ENCODE peak calls at places on chromosome 12, in eight cellular contexts. One of them, this sample, is unnamed.
A peak's percentile ranks its signal among the peaks of the same experiment; 100 is the strongest.

GRCh38 chr12:131555197-131555820 is 155.6 kb upstream of the SFSWAP start:
- DNase-seq in OCI-M1: no peak
- DNase-seq in cerebellum: no peak
- DNase-seq in effector memory CD4-positive, alpha-beta T cell: no peak
- DNase-seq in GM13976: no peak
- DNase-seq in HEK293T: no peak
- DNase-seq in activated gamma-delta T cell treated with Interleukin-2 at 50 U/mL for 16 hours: no peak
- DNase-seq in EL: no peak
- DNase-seq in this sample: no peak

GRCh38 chr12:106358410-106359241 is 1.1 kb downstream of the POLR3B start:
- DNase-seq in effector memory CD4-positive, alpha-beta T cell: no peak
- DNase-seq in GM13976: no peak
- DNase-seq in OCI-M1: peak; percentile 95
- DNase-seq in HEK293T: no peak
- DNase-seq in cerebellum: peak; percentile 43
- DNase-seq in EL: peak; percentile 56
- DNase-seq in activated gamma-delta T cell treated with Interleukin-2 at 50 U/mL for 16 hours: no peak
- DNase-seq in this sample: no peak

GRCh38 chr12:13784504-13784903 is 196.9 kb downstream of the GRIN2B start:
- DNase-seq in activated gamma-delta T cell treated with Interleukin-2 at 50 U/mL for 16 hours: no peak
- DNase-seq in EL: no peak
- DNase-seq in HEK293T: no peak
- DNase-seq in cerebellum: no peak
- DNase-seq in effector memory CD4-positive, alpha-beta T cell: no peak
- DNase-seq in OCI-M1: peak; percentile 5
- DNase-seq in GM13976: no peak
- DNase-seq in this sample: no peak

GRCh38 chr12:53484686-53485567 is 14.3 kb downstream of the MAP3K12 start:
- DNase-seq in effector memory CD4-positive, alpha-beta T cell: no peak
- DNase-seq in EL: peak; percentile 61
- DNase-seq in HEK293T: no peak
- DNase-seq in activated gamma-delta T cell treated with Interleukin-2 at 50 U/mL for 16 hours: no peak
- DNase-seq in cerebellum: no peak
- DNase-seq in GM13976: no peak
- DNase-seq in OCI-M1: no peak
- DNase-seq in this sample: no peak

GRCh38 chr12:126747530-126748149 is 1519.3 kb upstream of the TMEM132C start:
- DNase-seq in activated gamma-delta T cell treated with Interleukin-2 at 50 U/mL for 16 hours: peak; percentile 38
- DNase-seq in EL: no peak
- DNase-seq in effector memory CD4-positive, alpha-beta T cell: peak; percentile 24
- DNase-seq in cerebellum: peak; percentile 6
- DNase-seq in OCI-M1: peak; percentile 68
- DNase-seq in HEK293T: peak; percentile 62
- DNase-seq in GM13976: peak; percentile 44
- DNase-seq in this sample: peak; percentile 16

GRCh38 chr12:14773685-14774073 is 29.6 kb downstream of the WBP11 start:
- DNase-seq in EL: no peak
- DNase-seq in effector memory CD4-positive, alpha-beta T cell: no peak
- DNase-seq in HEK293T: no peak
- DNase-seq in GM13976: peak; percentile 31
- DNase-seq in OCI-M1: no peak
- DNase-seq in cerebellum: no peak
- DNase-seq in activated gamma-delta T cell treated with Interleukin-2 at 50 U/mL for 16 hours: no peak
- DNase-seq in this sample: no peak

GRCh38 chr12:117571321-117571720 is 209.9 kb upstream of the NOS1 start:
- DNase-seq in activated gamma-delta T cell treated with Interleukin-2 at 50 U/mL for 16 hours: no peak
- DNase-seq in cerebellum: no peak
- DNase-seq in OCI-M1: no peak
- DNase-seq in EL: no peak
- DNase-seq in HEK293T: no peak
- DNase-seq in effector memory CD4-positive, alpha-beta T cell: no peak
- DNase-seq in GM13976: no peak
- DNase-seq in this sample: no peak

GRCh38 chr12:64700532-64700931 is 58.7 kb downstream of the GNS start:
- DNase-seq in EL: no peak
- DNase-seq in OCI-M1: no peak
- DNase-seq in GM13976: no peak
- DNase-seq in cerebellum: no peak
- DNase-seq in HEK293T: no peak
- DNase-seq in activated gamma-delta T cell treated with Interleukin-2 at 50 U/mL for 16 hours: no peak
- DNase-seq in effector memory CD4-positive, alpha-beta T cell: no peak
- DNase-seq in this sample: no peak

GRCh38 chr12:102021540-102022246 is 40.1 kb downstream of the WASHC3 start:
- DNase-seq in GM13976: no peak
- DNase-seq in activated gamma-delta T cell treated with Interleukin-2 at 50 U/mL for 16 hours: no peak
- DNase-seq in HEK293T: no peak
- DNase-seq in cerebellum: no peak
- DNase-seq in OCI-M1: peak; percentile 51
- DNase-seq in EL: no peak
- DNase-seq in effector memory CD4-positive, alpha-beta T cell: no peak
- DNase-seq in this sample: no peak

GRCh38 chr12:120466560-120467315 is 2.8 kb downstream of the SRSF9 start:
- DNase-seq in EL: peak; percentile 62
- DNase-seq in activated gamma-delta T cell treated with Interleukin-2 at 50 U/mL for 16 hours: peak; percentile 44
- DNase-seq in GM13976: no peak
- DNase-seq in HEK293T: no peak
- DNase-seq in effector memory CD4-positive, alpha-beta T cell: no peak
- DNase-seq in cerebellum: no peak
- DNase-seq in OCI-M1: peak; percentile 47
- DNase-seq in this sample: peak; percentile 34

GRCh38 chr12:109157986-109158385 is 41.6 kb downstream of the ACACB start:
- DNase-seq in HEK293T: no peak
- DNase-seq in EL: no peak
- DNase-seq in activated gamma-delta T cell treated with Interleukin-2 at 50 U/mL for 16 hours: no peak
- DNase-seq in GM13976: no peak
- DNase-seq in cerebellum: no peak
- DNase-seq in OCI-M1: no peak
- DNase-seq in effector memory CD4-positive, alpha-beta T cell: no peak
- DNase-seq in this sample: no peak

GRCh38 chr12:77299910-77300772 is 234.8 kb upstream of the E2F7 start:
- DNase-seq in GM13976: no peak
- DNase-seq in OCI-M1: no peak
- DNase-seq in cerebellum: no peak
- DNase-seq in HEK293T: no peak
- DNase-seq in effector memory CD4-positive, alpha-beta T cell: no peak
- DNase-seq in EL: peak; percentile 72
- DNase-seq in activated gamma-delta T cell treated with Interleukin-2 at 50 U/mL for 16 hours: no peak
- DNase-seq in this sample: no peak

GRCh38 chr12:32390572-32391219 is 8.7 kb upstream of the FGD4 start:
- DNase-seq in activated gamma-delta T cell treated with Interleukin-2 at 50 U/mL for 16 hours: no peak
- DNase-seq in HEK293T: no peak
- DNase-seq in effector memory CD4-positive, alpha-beta T cell: no peak
- DNase-seq in cerebellum: no peak
- DNase-seq in GM13976: peak; percentile 49
- DNase-seq in OCI-M1: no peak
- DNase-seq in EL: no peak
- DNase-seq in this sample: no peak

GRCh38 chr12:128449146-128449894 is 182.3 kb downstream of the TMEM132C start:
- DNase-seq in GM13976: no peak
- DNase-seq in effector memory CD4-positive, alpha-beta T cell: no peak
- DNase-seq in cerebellum: no peak
- DNase-seq in EL: no peak
- DNase-seq in HEK293T: no peak
- DNase-seq in activated gamma-delta T cell treated with Interleukin-2 at 50 U/mL for 16 hours: no peak
- DNase-seq in OCI-M1: no peak
- DNase-seq in this sample: no peak

GRCh38 chr12:128783129-128783574 is 40.6 kb downstream of the SLC15A4 start:
- DNase-seq in HEK293T: no peak
- DNase-seq in effector memory CD4-positive, alpha-beta T cell: no peak
- DNase-seq in EL: peak; percentile 20
- DNase-seq in OCI-M1: peak; percentile 12
- DNase-seq in GM13976: peak; percentile 70
- DNase-seq in cerebellum: no peak
- DNase-seq in activated gamma-delta T cell treated with Interleukin-2 at 50 U/mL for 16 hours: peak; percentile 23
- DNase-seq in this sample: no peak

GRCh38 chr12:93060666-93061413 is 131.7 kb upstream of the EEA1 start:
- DNase-seq in OCI-M1: peak; percentile 20
- DNase-seq in effector memory CD4-positive, alpha-beta T cell: no peak
- DNase-seq in HEK293T: no peak
- DNase-seq in cerebellum: no peak
- DNase-seq in EL: no peak
- DNase-seq in activated gamma-delta T cell treated with Interleukin-2 at 50 U/mL for 16 hours: no peak
- DNase-seq in GM13976: peak; percentile 31
- DNase-seq in this sample: no peak

GRCh38 chr12:111942557-111942956 is 70.4 kb downstream of the TMEM116 start:
- DNase-seq in GM13976: no peak
- DNase-seq in HEK293T: no peak
- DNase-seq in OCI-M1: peak; percentile 22
- DNase-seq in cerebellum: no peak
- DNase-seq in EL: peak; percentile 65
- DNase-seq in activated gamma-delta T cell treated with Interleukin-2 at 50 U/mL for 16 hours: no peak
- DNase-seq in effector memory CD4-positive, alpha-beta T cell: no peak
- DNase-seq in this sample: no peak

GRCh38 chr12:66090157-66090556 is 40.4 kb downstream of the LLPH start:
- DNase-seq in effector memory CD4-positive, alpha-beta T cell: no peak
- DNase-seq in OCI-M1: no peak
- DNase-seq in EL: no peak
- DNase-seq in cerebellum: no peak
- DNase-seq in GM13976: no peak
- DNase-seq in HEK293T: no peak
- DNase-seq in activated gamma-delta T cell treated with Interleukin-2 at 50 U/mL for 16 hours: no peak
- DNase-seq in this sample: no peak

GRCh38 chr12:108235231-108235959 is 103.7 kb downstream of the CMKLR1 start:
- DNase-seq in effector memory CD4-positive, alpha-beta T cell: no peak
- DNase-seq in GM13976: no peak
- DNase-seq in EL: no peak
- DNase-seq in activated gamma-delta T cell treated with Interleukin-2 at 50 U/mL for 16 hours: no peak
- DNase-seq in cerebellum: no peak
- DNase-seq in OCI-M1: no peak
- DNase-seq in HEK293T: no peak
- DNase-seq in this sample: no peak

GRCh38 chr12:78964521-78964920 is 99.9 kb downstream of the SYT1 start:
- DNase-seq in activated gamma-delta T cell treated with Interleukin-2 at 50 U/mL for 16 hours: no peak
- DNase-seq in cerebellum: no peak
- DNase-seq in EL: no peak
- DNase-seq in GM13976: no peak
- DNase-seq in OCI-M1: no peak
- DNase-seq in HEK293T: no peak
- DNase-seq in effector memory CD4-positive, alpha-beta T cell: no peak
- DNase-seq in this sample: no peak

GRCh38 chr12:103728323-103728722 is 112.7 kb downstream of the NT5DC3 start:
- DNase-seq in cerebellum: no peak
- DNase-seq in GM13976: no peak
- DNase-seq in activated gamma-delta T cell treated with Interleukin-2 at 50 U/mL for 16 hours: no peak
- DNase-seq in EL: peak; percentile 18
- DNase-seq in effector memory CD4-positive, alpha-beta T cell: no peak
- DNase-seq in OCI-M1: no peak
- DNase-seq in HEK293T: no peak
- DNase-seq in this sample: no peak

GRCh38 chr12:46260153-46260912 is 8.5 kb downstream of the SLC38A1 start:
- DNase-seq in OCI-M1: no peak
- DNase-seq in EL: peak; percentile 69
- DNase-seq in HEK293T: no peak
- DNase-seq in GM13976: no peak
- DNase-seq in effector memory CD4-positive, alpha-beta T cell: no peak
- DNase-seq in activated gamma-delta T cell treated with Interleukin-2 at 50 U/mL for 16 hours: no peak
- DNase-seq in cerebellum: no peak
- DNase-seq in this sample: no peak

GRCh38 chr12:2372178-2372577 is 319.4 kb downstream of the CACNA1C start:
- DNase-seq in EL: no peak
- DNase-seq in activated gamma-delta T cell treated with Interleukin-2 at 50 U/mL for 16 hours: no peak
- DNase-seq in cerebellum: peak; percentile 60
- DNase-seq in GM13976: no peak
- DNase-seq in effector memory CD4-positive, alpha-beta T cell: no peak
- DNase-seq in HEK293T: no peak
- DNase-seq in OCI-M1: no peak
- DNase-seq in this sample: no peak

GRCh38 chr12:67193705-67194104 is 75.5 kb upstream of the CAND1 start:
- DNase-seq in cerebellum: no peak
- DNase-seq in EL: peak; percentile 21
- DNase-seq in GM13976: peak; percentile 3
- DNase-seq in effector memory CD4-positive, alpha-beta T cell: no peak
- DNase-seq in activated gamma-delta T cell treated with Interleukin-2 at 50 U/mL for 16 hours: no peak
- DNase-seq in HEK293T: peak; percentile 37
- DNase-seq in OCI-M1: peak; percentile 41
- DNase-seq in this sample: no peak

GRCh38 chr12:84912191-84913142 is at the start of gene SLC6A15:
- DNase-seq in activated gamma-delta T cell treated with Interleukin-2 at 50 U/mL for 16 hours: no peak
- DNase-seq in cerebellum: peak; percentile 90
- DNase-seq in OCI-M1: no peak
- DNase-seq in effector memory CD4-positive, alpha-beta T cell: no peak
- DNase-seq in GM13976: peak; percentile 23
- DNase-seq in EL: peak; percentile 21
- DNase-seq in HEK293T: peak; percentile 82
- DNase-seq in this sample: no peak

GRCh38 chr12:54603173-54603814 is 14.8 kb upstream of the PPP1R1A start:
- DNase-seq in activated gamma-delta T cell treated with Interleukin-2 at 50 U/mL for 16 hours: peak; percentile 63
- DNase-seq in HEK293T: peak; percentile 74
- DNase-seq in OCI-M1: peak; percentile 88
- DNase-seq in cerebellum: peak; percentile 67
- DNase-seq in GM13976: peak; percentile 77
- DNase-seq in EL: peak; percentile 73
- DNase-seq in effector memory CD4-positive, alpha-beta T cell: no peak
- DNase-seq in this sample: peak; percentile 71